ENCODE peak calls at places on chromosomes 11 and 22, in nine cellular contexts. One of them, this sample, is unnamed.

GRCh38 chr11:66607126-66607834 is 9.2 kb upstream of the RBM14 start:
- DNase-seq in left ventricle myocardium inferior: peak
- DNase-seq in epithelial cell of esophagus: peak
- DNase-seq in activated CD4-positive, CD25-positive, alpha-beta regulatory T cell: no peak
- DNase-seq in stimulated activated CD4-positive, alpha-beta T cell treated with anti-CD3 and anti-CD28 coated beads, Interleukin-1b, Interleukin-23, amount 100 ng/mL, for 1 hour: no peak
- DNase-seq in GM23338: no peak
- DNase-seq in heart right ventricle: peak
- DNase-seq in substantia nigra: peak
- DNase-seq in Daoy: peak
- DNase-seq in this sample: peak

GRCh38 chr11:100445231-100445735 is 241.8 kb upstream of the ARHGAP42 start:
- DNase-seq in left ventricle myocardium inferior: no peak
- DNase-seq in epithelial cell of esophagus: peak
- DNase-seq in activated CD4-positive, CD25-positive, alpha-beta regulatory T cell: no peak
- DNase-seq in stimulated activated CD4-positive, alpha-beta T cell treated with anti-CD3 and anti-CD28 coated beads, Interleukin-1b, Interleukin-23, amount 100 ng/mL, for 1 hour: no peak
- DNase-seq in GM23338: peak
- DNase-seq in heart right ventricle: peak
- DNase-seq in substantia nigra: no peak
- DNase-seq in Daoy: no peak
- DNase-seq in this sample: no peak

GRCh38 chr11:83682645-83682973 is 396.4 kb upstream of the CCDC90B start:
- DNase-seq in left ventricle myocardium inferior: no peak
- DNase-seq in epithelial cell of esophagus: no peak
- DNase-seq in activated CD4-positive, CD25-positive, alpha-beta regulatory T cell: no peak
- DNase-seq in stimulated activated CD4-positive, alpha-beta T cell treated with anti-CD3 and anti-CD28 coated beads, Interleukin-1b, Interleukin-23, amount 100 ng/mL, for 1 hour: no peak
- DNase-seq in GM23338: no peak
- DNase-seq in heart right ventricle: no peak
- DNase-seq in substantia nigra: no peak
- DNase-seq in Daoy: no peak
- DNase-seq in this sample: no peak

GRCh38 chr11:66684635-66685034 is 6.9 kb upstream of the RBM4B start:
- DNase-seq in left ventricle myocardium inferior: no peak
- DNase-seq in epithelial cell of esophagus: no peak
- DNase-seq in activated CD4-positive, CD25-positive, alpha-beta regulatory T cell: no peak
- DNase-seq in stimulated activated CD4-positive, alpha-beta T cell treated with anti-CD3 and anti-CD28 coated beads, Interleukin-1b, Interleukin-23, amount 100 ng/mL, for 1 hour: no peak
- DNase-seq in GM23338: no peak
- DNase-seq in heart right ventricle: no peak
- DNase-seq in substantia nigra: no peak
- DNase-seq in Daoy: no peak
- DNase-seq in this sample: no peak

GRCh38 chr11:47464479-47464878 is 15.5 kb upstream of the RAPSN start:
- DNase-seq in left ventricle myocardium inferior: no peak
- DNase-seq in epithelial cell of esophagus: no peak
- DNase-seq in activated CD4-positive, CD25-positive, alpha-beta regulatory T cell: no peak
- DNase-seq in stimulated activated CD4-positive, alpha-beta T cell treated with anti-CD3 and anti-CD28 coated beads, Interleukin-1b, Interleukin-23, amount 100 ng/mL, for 1 hour: no peak
- DNase-seq in GM23338: peak
- DNase-seq in heart right ventricle: no peak
- DNase-seq in substantia nigra: no peak
- DNase-seq in Daoy: peak
- DNase-seq in this sample: peak

GRCh38 chr22:44219101-44219870 is 38.6 kb downstream of the PARVG start:
- DNase-seq in left ventricle myocardium inferior: no peak
- DNase-seq in epithelial cell of esophagus: no peak
- DNase-seq in activated CD4-positive, CD25-positive, alpha-beta regulatory T cell: no peak
- DNase-seq in stimulated activated CD4-positive, alpha-beta T cell treated with anti-CD3 and anti-CD28 coated beads, Interleukin-1b, Interleukin-23, amount 100 ng/mL, for 1 hour: no peak
- DNase-seq in GM23338: no peak
- DNase-seq in heart right ventricle: no peak
- DNase-seq in substantia nigra: no peak
- DNase-seq in Daoy: no peak
- DNase-seq in this sample: no peak

GRCh38 chr22:17565986-17566687 is 2.8 kb downstream of the SLC25A18 start:
- DNase-seq in left ventricle myocardium inferior: no peak
- DNase-seq in epithelial cell of esophagus: no peak
- DNase-seq in activated CD4-positive, CD25-positive, alpha-beta regulatory T cell: no peak
- DNase-seq in stimulated activated CD4-positive, alpha-beta T cell treated with anti-CD3 and anti-CD28 coated beads, Interleukin-1b, Interleukin-23, amount 100 ng/mL, for 1 hour: no peak
- DNase-seq in GM23338: no peak
- DNase-seq in heart right ventricle: no peak
- DNase-seq in substantia nigra: no peak
- DNase-seq in Daoy: no peak
- DNase-seq in this sample: no peak

GRCh38 chr22:21816787-21817496 is 50.5 kb downstream of the MAPK1 start:
- DNase-seq in left ventricle myocardium inferior: no peak
- DNase-seq in epithelial cell of esophagus: peak
- DNase-seq in activated CD4-positive, CD25-positive, alpha-beta regulatory T cell: no peak
- DNase-seq in stimulated activated CD4-positive, alpha-beta T cell treated with anti-CD3 and anti-CD28 coated beads, Interleukin-1b, Interleukin-23, amount 100 ng/mL, for 1 hour: no peak
- DNase-seq in GM23338: no peak
- DNase-seq in heart right ventricle: peak
- DNase-seq in substantia nigra: no peak
- DNase-seq in Daoy: peak
- DNase-seq in this sample: peak

GRCh38 chr11:17711836-17712235 is 7.5 kb upstream of the MYOD1 start:
- DNase-seq in left ventricle myocardium inferior: no peak
- DNase-seq in epithelial cell of esophagus: no peak
- DNase-seq in activated CD4-positive, CD25-positive, alpha-beta regulatory T cell: no peak
- DNase-seq in stimulated activated CD4-positive, alpha-beta T cell treated with anti-CD3 and anti-CD28 coated beads, Interleukin-1b, Interleukin-23, amount 100 ng/mL, for 1 hour: no peak
- DNase-seq in GM23338: no peak
- DNase-seq in heart right ventricle: no peak
- DNase-seq in substantia nigra: no peak
- DNase-seq in Daoy: no peak
- DNase-seq in this sample: no peak

GRCh38 chr11:13126430-13126829 is 117.3 kb downstream of the RASSF10 start:
- DNase-seq in left ventricle myocardium inferior: no peak
- DNase-seq in epithelial cell of esophagus: peak
- DNase-seq in activated CD4-positive, CD25-positive, alpha-beta regulatory T cell: no peak
- DNase-seq in stimulated activated CD4-positive, alpha-beta T cell treated with anti-CD3 and anti-CD28 coated beads, Interleukin-1b, Interleukin-23, amount 100 ng/mL, for 1 hour: no peak
- DNase-seq in GM23338: no peak
- DNase-seq in heart right ventricle: no peak
- DNase-seq in substantia nigra: no peak
- DNase-seq in Daoy: peak
- DNase-seq in this sample: peak

GRCh38 chr11:3837793-3838192 is 3.0 kb downstream of the RHOG start:
- DNase-seq in left ventricle myocardium inferior: peak
- DNase-seq in epithelial cell of esophagus: peak
- DNase-seq in activated CD4-positive, CD25-positive, alpha-beta regulatory T cell: no peak
- DNase-seq in stimulated activated CD4-positive, alpha-beta T cell treated with anti-CD3 and anti-CD28 coated beads, Interleukin-1b, Interleukin-23, amount 100 ng/mL, for 1 hour: no peak
- DNase-seq in GM23338: no peak
- DNase-seq in heart right ventricle: peak
- DNase-seq in substantia nigra: peak
- DNase-seq in Daoy: no peak
- DNase-seq in this sample: no peak

This sample was measured in RPMI7951.